ENCODE peak calls at places on chromosome 15, in four cellular contexts. M is stomach; C is tibial nerve; S is effector memory CD4-positive, alpha-beta T cell. A is an unnamed sample.

GRCh38 chr15:26475554-26475953 is 297.3 kb downstream of the GABRB3 start:
- DNase-seq in S (no peak), M (no peak), C (no peak), A (no peak)

GRCh38 chr15:25789616-25790002 is 73.5 kb downstream of the ATP10A start:
- DNase-seq in S (no peak), C (no peak), M (no peak), A (no peak)

GRCh38 chr15:73075151-73075859 is 23.0 kb downstream of the NEO1 start:
- DNase-seq in S (no peak), C (no peak), M (no peak), A (no peak)

GRCh38 chr15:100769975-100770340 is 109.7 kb upstream of the ALDH1A3 start:
- DNase-seq in S (no peak), M (no peak), C (no peak), A (no peak)

GRCh38 chr15:64705006-64705405 is 70.4 kb downstream of the RBPMS2 start:
- DNase-seq in C (no peak), M (no peak), S (no peak), A (no peak)

GRCh38 chr15:86558252-86558651 is 478.6 kb downstream of the AGBL1 start:
- DNase-seq in C (no peak), S (no peak), M (no peak), A (no peak)

GRCh38 chr15:80838012-80838411 is 58.8 kb downstream of the CEMIP start:
- DNase-seq in S (no peak), C (no peak), M (no peak), A (no peak)

GRCh38 chr15:98907921-98908490 is 99.6 kb downstream of the PGPEP1L start:
- DNase-seq in M (no peak), C (no peak), S (no peak), A (no peak)

GRCh38 chr15:27134481-27134880 is 163.5 kb downstream of the GABRG3 start:
- DNase-seq in M (no peak), C (no peak), S (no peak), A (no peak)

GRCh38 chr15:65530318-65531111 is at the start of gene HACD3:
- DNase-seq in M (peak), S (peak), C (peak), A (peak)

GRCh38 chr15:63915209-63915887 is 81.6 kb upstream of the HERC1 start:
- DNase-seq in S (no peak), C (no peak), M (no peak), A (no peak)

GRCh38 chr15:70094690-70095311 is 2.9 kb downstream of the TLE3 start:
- DNase-seq in C (no peak), M (no peak), S (no peak), A (no peak)

GRCh38 chr15:53716909-53717878 is 42.3 kb downstream of the WDR72 start:
- DNase-seq in M (no peak), C (no peak), S (no peak), A (no peak)

GRCh38 chr15:47618216-47618615 is 99.1 kb upstream of the SEMA6D start:
- DNase-seq in M (no peak), S (no peak), C (no peak), A (no peak)

GRCh38 chr15:35078221-35078915 is 6.7 kb downstream of the NANOGP8 start:
- DNase-seq in C (no peak), S (no peak), M (peak), A (no peak)

GRCh38 chr15:99592135-99592845 is 26.5 kb downstream of the MEF2A start:
- DNase-seq in M (no peak), C (no peak), S (no peak), A (no peak)

GRCh38 chr15:71811752-71812735 is 1.7 kb downstream of the NR2E3 start:
- DNase-seq in C (no peak), S (no peak), M (no peak), A (peak)

GRCh38 chr15:35912196-35912595 is 366.2 kb upstream of the DPH6 start:
- DNase-seq in M (no peak), S (no peak), C (no peak), A (no peak)

GRCh38 chr15:29677871-29678431 is 144.3 kb downstream of the TJP1 start:
- DNase-seq in M (peak), C (no peak), S (no peak), A (no peak)

GRCh38 chr15:56582785-56583184 is 117.8 kb upstream of the MNS1 start:
- DNase-seq in M (no peak), C (no peak), S (no peak), A (no peak)

GRCh38 chr15:66094331-66094730 is 159.2 kb downstream of the MEGF11 start:
- DNase-seq in S (no peak), M (no peak), C (no peak), A (peak)

GRCh38 chr15:65824031-65824743 is 32.1 kb upstream of the DENND4A start:
- DNase-seq in C (no peak), S (no peak), M (peak), A (no peak)

GRCh38 chr15:101652098-101652782 is at the start of gene TM2D3:
- DNase-seq in S (peak), C (peak), M (peak), A (peak)

GRCh38 chr15:80776420-80777045 is 2.6 kb upstream of the CEMIP start:
- DNase-seq in S (peak), M (peak), C (peak), A (peak)

DNA sequence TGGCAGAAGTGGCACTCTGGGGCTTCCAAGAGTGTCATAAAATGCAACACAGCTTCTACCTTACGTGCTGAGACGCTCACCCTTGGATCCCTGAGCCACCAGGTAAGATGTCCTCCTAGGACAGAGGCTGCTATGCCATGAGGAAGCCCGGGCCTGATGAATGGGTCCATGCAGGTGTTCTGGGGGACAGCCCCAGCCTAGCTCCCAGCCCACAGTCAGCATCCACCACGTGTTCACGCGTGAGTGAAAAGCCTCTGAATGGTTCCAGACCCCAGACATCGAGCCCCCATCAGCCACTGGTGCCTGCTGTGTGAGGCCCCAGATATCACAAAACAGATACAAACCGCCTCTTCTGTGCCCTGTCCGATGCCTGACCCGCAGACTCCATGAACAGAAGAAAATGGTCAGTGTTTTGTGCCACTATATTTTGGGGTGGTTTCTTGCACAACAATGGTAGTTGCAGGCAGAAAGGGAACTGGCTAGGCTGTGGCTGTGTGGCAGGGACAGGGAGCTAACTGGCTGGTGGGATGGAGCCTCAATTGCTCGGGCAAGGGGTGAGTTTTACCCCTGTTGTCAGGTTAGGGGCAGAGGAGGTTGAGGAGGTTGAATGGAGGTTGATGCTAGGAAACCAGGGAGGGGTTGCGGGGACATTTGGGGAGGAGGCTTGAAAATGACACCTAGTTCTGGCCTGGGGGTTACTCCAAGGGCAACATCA is 92.2 kb downstream of the LINGO1 start:
- DNase-seq in C (no peak), M (no peak), S (no peak), A (peak)
- H3K4me3 ChIP-seq in C (no peak), M (no peak), S (no peak), A (no peak)

DNA sequence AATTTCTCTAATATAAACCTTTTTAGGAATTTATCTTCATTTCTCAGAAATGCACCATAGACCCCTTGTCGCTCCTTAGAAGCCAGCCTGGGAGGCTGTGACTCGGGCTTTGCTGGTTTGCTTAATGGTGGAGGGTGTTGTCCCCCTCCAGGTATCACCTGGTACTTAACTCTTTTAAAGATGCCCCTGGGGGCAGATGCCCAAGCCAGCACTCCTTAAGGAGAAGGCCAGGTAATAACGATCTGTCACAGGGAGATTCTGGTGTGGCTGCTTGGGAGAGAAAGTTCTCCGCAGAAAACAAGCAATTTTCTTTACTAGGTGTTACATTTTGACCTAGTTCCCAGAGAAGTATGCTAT is 22.3 kb downstream of the EHD4 start:
- DNase-seq in M (no peak), C (no peak), S (no peak), A (no peak)
- H3K27ac ChIP-seq in M (peak), C (no peak), S (no peak), A (no peak)

GRCh38 chr15:60605879-60606304 is 127.0 kb upstream of the ICE2 start:
- DNase-seq in C (no peak), M (no peak), S (no peak), A (no peak)
- H3K4me3 ChIP-seq in C (no peak), M (no peak), S (no peak), A (no peak)

DNA sequence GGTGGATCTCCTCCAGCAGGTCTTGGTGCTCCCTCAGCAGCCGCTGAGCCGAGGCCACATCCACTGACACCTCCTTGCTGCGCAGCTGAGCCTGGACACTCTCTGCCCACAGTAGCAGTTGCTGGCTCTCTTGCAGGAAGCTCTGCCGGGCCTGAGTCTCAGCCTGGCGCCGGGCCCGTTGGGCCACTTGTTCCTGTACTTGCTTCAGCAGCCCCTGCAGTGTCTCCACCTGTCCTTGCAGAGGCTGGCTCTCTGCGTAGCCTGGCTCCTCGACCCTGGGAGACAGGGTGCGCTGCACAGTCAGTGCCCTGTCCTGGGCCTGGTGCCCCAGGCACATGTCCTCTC is 15.5 kb downstream of the SPTBN5 start:
- DNase-seq in C (no peak), S (no peak), M (peak), A (peak)
- H3K27ac ChIP-seq in C (no peak), S (no peak), M (no peak), A (no peak)

GRCh38 chr15:39578851-39579486 is 1.9 kb upstream of the THBS1 start:
- DNase-seq in C (no peak), S (no peak), M (no peak), A (no peak)

GRCh38 chr15:39575180-39575579 is 5.7 kb upstream of the THBS1 start:
- DNase-seq in S (no peak), C (no peak), M (no peak), A (no peak)

GRCh38 chr15:39573287-39573686 is 7.6 kb upstream of the THBS1 start:
- DNase-seq in S (no peak), C (no peak), M (no peak), A (no peak)

GRCh38 chr15:39574416-39574815 is 6.5 kb upstream of the THBS1 start:
- DNase-seq in M (no peak), C (no peak), S (no peak), A (no peak)

GRCh38 chr15:39573844-39574243 is 7.0 kb upstream of the THBS1 start:
- DNase-seq in C (no peak), S (no peak), M (no peak), A (no peak)
- H3K4me3 ChIP-seq in C (no peak), S (no peak), M (no peak), A (no peak)

GRCh38 chr15:58229297-58229768 is 91.2 kb downstream of the AQP9 start:
- DNase-seq in S (no peak), M (no peak), C (no peak), A (no peak)
- H3K27ac ChIP-seq in S (no peak), M (no peak), C (no peak), A (no peak)

DNA sequence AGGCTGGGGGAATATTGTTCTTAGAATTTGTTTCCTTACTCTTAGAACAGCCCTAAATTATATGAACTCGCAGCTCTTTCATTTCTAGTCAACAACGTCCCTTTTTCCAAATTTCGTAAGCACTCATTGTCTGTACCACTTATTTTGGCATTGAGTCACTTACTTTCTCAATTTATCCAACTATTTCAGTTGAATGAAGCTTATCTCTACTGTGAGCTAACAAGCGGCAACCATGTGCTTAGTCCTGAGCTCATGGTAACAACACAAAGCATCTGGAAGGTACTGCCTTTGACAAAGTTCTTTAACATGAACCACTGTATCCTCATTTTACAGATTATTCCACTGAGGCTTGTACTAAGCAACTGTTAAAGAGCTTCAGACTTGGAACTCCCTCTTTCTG is 191.1 kb downstream of the GREM1 start:
- DNase-seq in C (no peak), M (no peak), S (no peak), A (no peak)
- H3K4me3 ChIP-seq in C (no peak), M (no peak), S (no peak), A (no peak)

GRCh38 chr15:84938726-84939125 is 42.9 kb upstream of the PDE8A start:
- DNase-seq in C (no peak), S (no peak), M (no peak), A (no peak)
- H3K27ac ChIP-seq in C (no peak), S (no peak), M (no peak), A (no peak)

GRCh38 chr15:87604857-87605446 is 651.6 kb downstream of the NTRK3 start:
- DNase-seq in S (no peak), C (no peak), M (no peak), A (no peak)

GRCh38 chr15:87609474-87609873 is 647.1 kb downstream of the NTRK3 start:
- DNase-seq in C (no peak), M (no peak), S (no peak), A (no peak)

GRCh38 chr15:87608238-87609028 is 648.1 kb downstream of the NTRK3 start:
- DNase-seq in S (no peak), M (no peak), C (no peak), A (no peak)

GRCh38 chr15:87609909-87610308 is 646.6 kb downstream of the NTRK3 start:
- DNase-seq in M (no peak), C (no peak), S (no peak), A (no peak)

DNA sequence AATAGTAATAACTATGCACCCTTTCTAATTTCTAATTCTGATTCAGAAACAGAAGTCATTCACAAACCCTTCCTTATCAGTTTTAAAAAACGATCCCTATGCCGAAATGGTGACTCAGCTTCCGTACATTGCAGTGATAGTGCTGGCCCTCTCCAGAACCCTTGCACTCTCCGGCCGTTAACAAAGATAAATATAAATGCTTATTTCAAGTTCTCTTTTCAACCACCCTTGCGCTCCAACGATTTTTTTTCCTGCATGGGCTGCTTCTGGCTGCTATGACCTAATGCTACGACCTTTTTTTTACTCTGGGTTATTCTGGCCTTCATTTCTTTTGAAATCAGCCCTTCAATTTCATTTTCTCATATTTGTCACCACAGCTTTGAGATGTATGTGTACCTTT is 646.2 kb downstream of the NTRK3 start:
- DNase-seq in C (no peak), M (no peak), S (no peak), A (no peak)
- H3K4me3 ChIP-seq in C (no peak), M (no peak), S (no peak), A (no peak)

DNA sequence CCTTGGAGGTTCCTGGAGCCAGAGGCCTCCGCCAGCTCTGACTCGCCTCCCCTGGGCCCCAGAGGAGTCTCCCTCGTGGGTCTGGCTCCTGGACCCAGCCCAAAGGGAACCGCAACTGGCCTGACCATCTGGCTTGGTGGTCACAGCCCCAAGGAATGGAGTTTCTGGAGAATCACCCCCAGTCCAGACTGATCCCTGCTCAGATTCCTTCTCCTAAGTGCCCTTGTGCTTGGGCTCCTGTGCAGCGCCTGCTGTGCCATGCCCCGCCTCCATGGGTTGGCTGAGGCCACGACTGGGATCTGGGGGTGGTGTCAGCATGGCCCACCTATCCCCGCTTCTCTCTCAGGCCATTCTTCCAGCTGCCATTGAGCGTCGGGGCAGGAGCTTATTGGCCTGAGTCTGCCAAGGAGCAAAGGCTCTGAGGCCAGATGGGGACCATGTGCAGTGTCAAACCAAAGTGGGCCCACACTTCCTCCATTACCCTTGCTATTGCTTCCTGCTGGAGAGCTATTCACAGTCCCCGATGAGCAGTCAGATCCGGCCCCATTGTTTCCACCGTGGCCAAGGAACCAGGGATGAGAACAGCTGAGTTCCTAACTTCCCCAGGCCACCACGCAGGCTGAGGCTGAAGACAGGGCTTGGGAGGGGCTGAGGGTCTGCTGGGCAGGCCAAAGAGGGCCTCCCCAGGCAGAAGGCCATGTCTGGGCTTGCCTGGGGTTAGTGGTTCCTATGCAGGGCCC is 19.0 kb downstream of the CSPG4 start:
- DNase-seq in S (no peak), C (no peak), M (no peak), A (no peak)
- H3K27ac ChIP-seq in S (no peak), C (peak), M (peak), A (peak)